ENCODE peak calls at places on chromosomes 13 and 19, in eight cellular contexts. One of them, this sample, is unnamed.
A peak's percentile ranks its signal among the peaks of the same experiment; 100 is the strongest.

GRCh38 chr13:25085125-25085742 is 10.7 kb upstream of the PABPC3 start:
- DNase-seq in endothelial cell of umbilical vein: peak; percentile 27
- DNase-seq in heart right ventricle: no peak
- DNase-seq in PC-9: no peak
- DNase-seq in ascending aorta: no peak
- DNase-seq in HCT116: peak; percentile 36
- DNase-seq in thoracic aorta: no peak
- DNase-seq in naive thymus-derived CD4-positive, alpha-beta T cell: no peak
- DNase-seq in this sample: no peak

GRCh38 chr13:105598551-105598950 is 936.9 kb downstream of the EFNB2 start:
- DNase-seq in naive thymus-derived CD4-positive, alpha-beta T cell: no peak
- DNase-seq in heart right ventricle: no peak
- DNase-seq in HCT116: no peak
- DNase-seq in ascending aorta: no peak
- DNase-seq in endothelial cell of umbilical vein: no peak
- DNase-seq in thoracic aorta: no peak
- DNase-seq in PC-9: no peak
- DNase-seq in this sample: no peak

GRCh38 chr19:8491574-8491973 is 10.9 kb downstream of the PRAM1 start:
- DNase-seq in naive thymus-derived CD4-positive, alpha-beta T cell: no peak
- DNase-seq in heart right ventricle: no peak
- DNase-seq in HCT116: no peak
- DNase-seq in PC-9: no peak
- DNase-seq in thoracic aorta: no peak
- DNase-seq in endothelial cell of umbilical vein: no peak
- DNase-seq in ascending aorta: no peak
- DNase-seq in this sample: no peak

GRCh38 chr19:15101479-15102082 is 5.6 kb upstream of the SYDE1 start:
- DNase-seq in endothelial cell of umbilical vein: peak; percentile 75
- DNase-seq in heart right ventricle: no peak
- DNase-seq in naive thymus-derived CD4-positive, alpha-beta T cell: peak; percentile 45
- DNase-seq in ascending aorta: no peak
- DNase-seq in thoracic aorta: no peak
- DNase-seq in PC-9: no peak
- DNase-seq in HCT116: peak; percentile 38
- DNase-seq in this sample: no peak

GRCh38 chr13:96053003-96053703 is at the start of gene UGGT2:
- DNase-seq in thoracic aorta: peak; percentile 77
- DNase-seq in PC-9: peak; percentile 86
- DNase-seq in HCT116: peak; percentile 91
- DNase-seq in ascending aorta: peak; percentile 77
- DNase-seq in naive thymus-derived CD4-positive, alpha-beta T cell: no peak
- DNase-seq in heart right ventricle: peak; percentile 97
- DNase-seq in endothelial cell of umbilical vein: peak; percentile 94
- DNase-seq in this sample: peak; percentile 95

GRCh38 chr13:93003531-93003930 is 223.1 kb upstream of the GPC6 start:
- DNase-seq in ascending aorta: no peak
- DNase-seq in thoracic aorta: no peak
- DNase-seq in PC-9: no peak
- DNase-seq in naive thymus-derived CD4-positive, alpha-beta T cell: no peak
- DNase-seq in endothelial cell of umbilical vein: no peak
- DNase-seq in HCT116: no peak
- DNase-seq in heart right ventricle: no peak
- DNase-seq in this sample: no peak

GRCh38 chr19:980133-980998 is 3.8 kb upstream of the WDR18 start:
- DNase-seq in thoracic aorta: no peak
- DNase-seq in endothelial cell of umbilical vein: no peak
- DNase-seq in HCT116: no peak
- DNase-seq in ascending aorta: no peak
- DNase-seq in PC-9: no peak
- DNase-seq in naive thymus-derived CD4-positive, alpha-beta T cell: no peak
- DNase-seq in heart right ventricle: peak; percentile 44
- DNase-seq in this sample: no peak

GRCh38 chr19:56309511-56310185 is 5.0 kb downstream of the ZSCAN5A start:
- DNase-seq in naive thymus-derived CD4-positive, alpha-beta T cell: peak; percentile 23
- DNase-seq in ascending aorta: no peak
- DNase-seq in PC-9: no peak
- DNase-seq in thoracic aorta: no peak
- DNase-seq in heart right ventricle: peak; percentile 54
- DNase-seq in HCT116: peak; percentile 56
- DNase-seq in endothelial cell of umbilical vein: peak; percentile 47
- DNase-seq in this sample: peak; percentile 63

GRCh38 chr13:50911051-50911690 is 1.6 kb downstream of the RNASEH2B start:
- DNase-seq in naive thymus-derived CD4-positive, alpha-beta T cell: no peak
- DNase-seq in PC-9: no peak
- DNase-seq in endothelial cell of umbilical vein: peak; percentile 1
- DNase-seq in HCT116: no peak
- DNase-seq in ascending aorta: no peak
- DNase-seq in thoracic aorta: no peak
- DNase-seq in heart right ventricle: no peak
- DNase-seq in this sample: no peak

GRCh38 chr19:18470787-18471186 is 32.9 kb upstream of the ISYNA1 start:
- DNase-seq in thoracic aorta: no peak
- DNase-seq in heart right ventricle: no peak
- DNase-seq in naive thymus-derived CD4-positive, alpha-beta T cell: no peak
- DNase-seq in endothelial cell of umbilical vein: no peak
- DNase-seq in PC-9: no peak
- DNase-seq in HCT116: no peak
- DNase-seq in ascending aorta: no peak
- DNase-seq in this sample: no peak
- H3K4me1 ChIP-seq in thoracic aorta: peaks cover 60% of the 10 kb centered on the region
- H3K4me1 ChIP-seq in heart right ventricle: peaks cover 80% of the 10 kb centered on the region
- H3K4me1 ChIP-seq in naive thymus-derived CD4-positive, alpha-beta T cell: no peaks in the 10 kb centered on the region
- H3K4me1 ChIP-seq in endothelial cell of umbilical vein: no peaks in the 10 kb centered on the region
- H3K4me1 ChIP-seq in PC-9: peaks cover 5% of the 10 kb centered on the region
- H3K4me1 ChIP-seq in HCT116: peaks cover 13% of the 10 kb centered on the region
- H3K4me1 ChIP-seq in ascending aorta: peaks cover 8% of the 10 kb centered on the region
- H3K4me1 ChIP-seq in this sample: peaks cover 2% of the 10 kb centered on the region

GRCh38 chr19:10114651-10115391 is 3.3 kb downstream of the P2RY11 start:
- DNase-seq in HCT116: no peak
- DNase-seq in PC-9: no peak
- DNase-seq in ascending aorta: no peak
- DNase-seq in thoracic aorta: no peak
- DNase-seq in naive thymus-derived CD4-positive, alpha-beta T cell: no peak
- DNase-seq in heart right ventricle: no peak
- DNase-seq in endothelial cell of umbilical vein: no peak
- DNase-seq in this sample: no peak
- H3K27ac ChIP-seq in HCT116: peak overlapping the region; percentile 47
- H3K27ac ChIP-seq in PC-9: no peak overlapping the region
- H3K27ac ChIP-seq in ascending aorta: no peak overlapping the region
- H3K27ac ChIP-seq in thoracic aorta: no peak overlapping the region
- H3K27ac ChIP-seq in naive thymus-derived CD4-positive, alpha-beta T cell: no peak overlapping the region
- H3K27ac ChIP-seq in heart right ventricle: no peak overlapping the region
- H3K27ac ChIP-seq in endothelial cell of umbilical vein: no peak overlapping the region
- H3K27ac ChIP-seq in this sample: no peak overlapping the region

DNA sequence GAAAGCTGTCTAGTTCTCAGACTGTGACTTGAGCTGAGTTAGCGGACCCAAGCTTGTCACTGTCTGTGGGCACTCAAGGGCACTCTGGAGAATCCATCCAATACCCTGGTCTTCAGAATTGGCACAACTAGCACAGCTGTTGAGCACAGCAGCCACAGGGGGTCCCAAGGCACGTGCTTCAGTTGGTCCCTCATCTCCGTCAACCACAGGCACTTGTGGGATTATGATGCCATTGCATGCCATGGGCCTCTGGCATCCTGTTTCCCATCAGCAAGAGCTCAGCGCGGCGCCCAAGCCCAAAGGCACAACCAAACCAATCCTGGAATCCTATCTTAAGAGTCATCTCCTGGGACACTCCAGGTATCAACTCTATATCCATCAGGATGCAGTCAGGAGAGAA is 3.7 kb upstream of the B3GNT8 start:
- DNase-seq in heart right ventricle: no peak
- DNase-seq in thoracic aorta: no peak
- DNase-seq in naive thymus-derived CD4-positive, alpha-beta T cell: no peak
- DNase-seq in HCT116: no peak
- DNase-seq in ascending aorta: no peak
- DNase-seq in endothelial cell of umbilical vein: no peak
- DNase-seq in PC-9: no peak
- DNase-seq in this sample: no peak
- H3K4me1 ChIP-seq in heart right ventricle: peaks cover 56% of the 10 kb centered on the region
- H3K4me1 ChIP-seq in thoracic aorta: peaks cover 25% of the 10 kb centered on the region
- H3K4me1 ChIP-seq in naive thymus-derived CD4-positive, alpha-beta T cell: peaks cover 9% of the 10 kb centered on the region
- H3K4me1 ChIP-seq in HCT116: no peaks in the 10 kb centered on the region
- H3K4me1 ChIP-seq in ascending aorta: peaks cover 9% of the 10 kb centered on the region
- H3K4me1 ChIP-seq in endothelial cell of umbilical vein: peaks cover 25% of the 10 kb centered on the region
- H3K4me1 ChIP-seq in PC-9: no peaks in the 10 kb centered on the region
- H3K4me1 ChIP-seq in this sample: peaks cover 7% of the 10 kb centered on the region

GRCh38 chr19:41324231-41324702 is 14.3 kb downstream of the CCDC97 start:
- DNase-seq in heart right ventricle: no peak
- DNase-seq in HCT116: no peak
- DNase-seq in PC-9: no peak
- DNase-seq in endothelial cell of umbilical vein: no peak
- DNase-seq in thoracic aorta: no peak
- DNase-seq in naive thymus-derived CD4-positive, alpha-beta T cell: no peak
- DNase-seq in ascending aorta: no peak
- DNase-seq in this sample: no peak

GRCh38 chr19:41323430-41324125 is 13.6 kb downstream of the CCDC97 start:
- DNase-seq in endothelial cell of umbilical vein: peak; percentile 98
- DNase-seq in heart right ventricle: peak; percentile 72
- DNase-seq in thoracic aorta: peak; percentile 58
- DNase-seq in naive thymus-derived CD4-positive, alpha-beta T cell: no peak
- DNase-seq in ascending aorta: peak; percentile 75
- DNase-seq in PC-9: no peak
- DNase-seq in HCT116: no peak
- DNase-seq in this sample: peak; percentile 59

GRCh38 chr19:41321600-41322270 is 11.8 kb downstream of the CCDC97 start:
- DNase-seq in PC-9: no peak
- DNase-seq in ascending aorta: no peak
- DNase-seq in heart right ventricle: no peak
- DNase-seq in naive thymus-derived CD4-positive, alpha-beta T cell: no peak
- DNase-seq in thoracic aorta: no peak
- DNase-seq in endothelial cell of umbilical vein: peak; percentile 76
- DNase-seq in HCT116: no peak
- DNase-seq in this sample: peak; percentile 59

GRCh38 chr19:41322451-41322850 is 12.5 kb downstream of the CCDC97 start:
- DNase-seq in heart right ventricle: no peak
- DNase-seq in thoracic aorta: no peak
- DNase-seq in PC-9: no peak
- DNase-seq in ascending aorta: no peak
- DNase-seq in naive thymus-derived CD4-positive, alpha-beta T cell: no peak
- DNase-seq in endothelial cell of umbilical vein: no peak
- DNase-seq in HCT116: no peak
- DNase-seq in this sample: no peak

DNA sequence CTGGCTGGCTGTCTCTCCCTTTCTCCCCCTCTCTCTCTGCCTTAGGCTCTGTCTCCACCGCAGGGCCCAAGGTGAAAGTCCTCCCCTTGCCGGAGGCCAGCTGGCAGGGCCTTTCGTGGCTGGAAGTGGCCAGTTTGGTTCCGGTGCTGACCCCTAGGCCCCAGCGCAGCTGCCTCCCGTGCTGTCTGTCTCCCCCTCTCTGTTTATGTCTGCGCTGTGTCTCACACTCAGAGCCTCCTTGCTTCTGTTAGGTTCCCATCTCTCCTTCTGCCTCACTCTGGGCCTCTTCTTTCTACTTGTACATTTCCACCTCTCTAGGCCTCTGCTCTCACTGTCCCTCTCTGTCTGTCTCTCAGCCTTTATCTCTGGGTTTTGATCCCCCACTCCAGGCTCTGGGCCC is 13.1 kb downstream of the CCDC97 start:
- DNase-seq in PC-9: no peak
- DNase-seq in naive thymus-derived CD4-positive, alpha-beta T cell: no peak
- DNase-seq in ascending aorta: no peak
- DNase-seq in thoracic aorta: no peak
- DNase-seq in heart right ventricle: peak; percentile 52
- DNase-seq in HCT116: no peak
- DNase-seq in endothelial cell of umbilical vein: peak; percentile 82
- DNase-seq in this sample: no peak
- H3K27ac ChIP-seq in PC-9: peak overlapping the region; percentile 41
- H3K27ac ChIP-seq in naive thymus-derived CD4-positive, alpha-beta T cell: peak overlapping the region; percentile 28
- H3K27ac ChIP-seq in ascending aorta: peak overlapping the region; percentile 85
- H3K27ac ChIP-seq in thoracic aorta: peak overlapping the region; percentile 99
- H3K27ac ChIP-seq in heart right ventricle: peak overlapping the region; percentile 92
- H3K27ac ChIP-seq in HCT116: peak overlapping the region; percentile 32
- H3K27ac ChIP-seq in endothelial cell of umbilical vein: peak overlapping the region; percentile 100
- H3K27ac ChIP-seq in this sample: peak overlapping the region; percentile 84